ENCODE peak calls at places on chromosomes 11 and 22, in four cellular contexts. E is GM23338, H is hepatocyte, N is lung. F is an unnamed sample.

GRCh38 chr11:5663511-5663910 is 21.4 kb downstream of the TRIM5 start:
- DNase-seq in H (no peak), E (no peak), N (no peak), F (no peak)

GRCh38 chr11:21561589-21561988 is 631.3 kb upstream of the ANO5 start:
- DNase-seq in E (no peak), H (peak; percentile 26), N (no peak), F (peak; percentile 79)

GRCh38 chr11:95325777-95326258 is 94.8 kb upstream of the SESN3 start:
- DNase-seq in H (no peak), N (no peak), E (no peak), F (no peak)

GRCh38 chr11:75328426-75329277 is 22.8 kb downstream of the ARRB1 start:
- DNase-seq in E (peak; percentile 81), H (peak; percentile 90), N (peak; percentile 84), F (no peak)

GRCh38 chr11:67045314-67045713 is 11.3 kb upstream of the RHOD start:
- DNase-seq in E (no peak), N (no peak), H (no peak), F (peak; percentile 76)

GRCh38 chr11:109697140-109697843 is 275.3 kb downstream of the C11orf87 start:
- DNase-seq in E (peak; percentile 78), H (peak; percentile 69), N (no peak), F (peak; percentile 80)

GRCh38 chr11:71774603-71775222 is 58.3 kb upstream of the DEFB108B start:
- DNase-seq in E (no peak), H (no peak), N (no peak), F (no peak)

GRCh38 chr11:95832763-95833162 is 42.5 kb downstream of the CEP57 start:
- DNase-seq in N (no peak), H (peak; percentile 4), E (no peak), F (no peak)

GRCh38 chr11:85810871-85811611 is at the start of gene SYTL2:
- DNase-seq in H (peak; percentile 83), E (peak; percentile 86), N (peak; percentile 77), F (no peak)

GRCh38 chr22:39349506-39349966 is 255 bp upstream of the SYNGR1 start:
- DNase-seq in N (no peak), H (peak; percentile 81), E (peak; percentile 77), F (no peak)

GRCh38 chr11:12803086-12803826 is 129.0 kb downstream of the TEAD1 start:
- DNase-seq in H (no peak), E (no peak), N (no peak), F (no peak)

GRCh38 chr11:73240190-73240781 is 22.2 kb downstream of the P2RY2 start:
- DNase-seq in N (no peak), H (no peak), E (no peak), F (no peak)

GRCh38 chr11:111776398-111777093 is 10.4 kb upstream of the PPP2R1B start:
- DNase-seq in N (no peak), H (no peak), E (no peak), F (no peak)

GRCh38 chr11:116771935-116772334 is 852 bp downstream of the BUD13 start:
- DNase-seq in H (no peak), N (no peak), E (no peak), F (no peak)

GRCh38 chr22:45867906-45868555 is 108.9 kb downstream of the WNT7B start:
- DNase-seq in N (no peak), E (peak; percentile 42), H (no peak), F (no peak)

GRCh38 chr11:12723410-12724297 is 49.4 kb downstream of the TEAD1 start:
- DNase-seq in E (peak; percentile 85), N (peak; percentile 34), H (peak; percentile 69), F (peak; percentile 88)

GRCh38 chr22:47592791-47593190 is 830.3 kb downstream of the TBC1D22A start:
- DNase-seq in H (no peak), N (no peak), E (no peak), F (no peak)

GRCh38 chr22:46613606-46613997 is 6.6 kb upstream of the GRAMD4 start:
- DNase-seq in H (no peak), E (no peak), N (no peak), F (no peak)

GRCh38 chr22:40819741-40820140 is 595 bp upstream of the SLC25A17 start:
- DNase-seq in H (no peak), N (no peak), E (peak; percentile 8), F (no peak)

GRCh38 chr11:73325036-73325981 is 17.2 kb downstream of the ARHGEF17 start:
- DNase-seq in H (no peak), E (no peak), N (no peak), F (no peak)

GRCh38 chr11:61764606-61765260 is 12.3 kb downstream of the MYRF start:
- DNase-seq in N (no peak), H (peak; percentile 75), E (peak; percentile 66), F (no peak)

GRCh38 chr11:31816467-31817053 is 5.4 kb upstream of the PAX6 start:
- DNase-seq in N (no peak), H (peak; percentile 40), E (peak; percentile 60), F (no peak)

GRCh38 chr22:46963672-46964545 is 201.5 kb downstream of the TBC1D22A start:
- DNase-seq in H (no peak), E (no peak), N (no peak), F (no peak)

GRCh38 chr11:65305501-65306268 is 9.0 kb upstream of the CDC42EP2 start:
- DNase-seq in H (peak; percentile 82), E (no peak), N (no peak), F (no peak)

GRCh38 chr22:41915035-41915782 is at the start of gene SHISA8:
- DNase-seq in E (peak; percentile 73), N (no peak), H (peak; percentile 80), F (no peak)

GRCh38 chr11:1549355-1550330 is 22.4 kb downstream of the DUSP8 start:
- DNase-seq in H (no peak), N (no peak), E (no peak), F (no peak)

GRCh38 chr11:5639953-5640352 is 15.2 kb downstream of the TRIM34 start:
- DNase-seq in E (no peak), N (no peak), H (no peak), F (no peak)

GRCh38 chr22:42951093-42951710 is 63.7 kb downstream of the PACSIN2 start:
- DNase-seq in E (no peak), H (no peak), N (no peak), F (no peak)

GRCh38 chr11:113477321-113477720 is 2.1 kb upstream of the DRD2 start:
- DNase-seq in N (no peak), H (no peak), E (peak; percentile 57), F (no peak)

GRCh38 chr11:113256431-113257227 is 57.8 kb upstream of the TTC12 start:
- DNase-seq in N (no peak), E (no peak), H (no peak), F (peak; percentile 72)

GRCh38 chr11:134561348-134561720 is 149.3 kb upstream of the B3GAT1 start:
- DNase-seq in E (no peak), N (peak; percentile 14), H (no peak), F (no peak)

GRCh38 chr22:47232753-47233152 is 470.3 kb downstream of the TBC1D22A start:
- DNase-seq in E (no peak), N (peak; percentile 16), H (no peak), F (no peak)

GRCh38 chr11:96338910-96339703 is 3.9 kb downstream of the MAML2 start:
- DNase-seq in N (no peak), E (peak; percentile 36), H (no peak), F (peak; percentile 78)

GRCh38 chr22:43404673-43405385 is 7.0 kb upstream of the MPPED1 start:
- DNase-seq in N (no peak), H (no peak), E (no peak), F (peak; percentile 92)

GRCh38 chr11:14645247-14645912 is 1.8 kb downstream of the PDE3B start:
- DNase-seq in E (no peak), H (no peak), N (no peak), F (peak; percentile 13)

GRCh38 chr11:14643697-14644395 is at the start of gene PDE3B:
- DNase-seq in H (peak; percentile 92), N (peak; percentile 68), E (peak; percentile 91), F (no peak)

GRCh38 chr11:14642873-14643696 is 519 bp upstream of the PDE3B start:
- DNase-seq in H (no peak), N (no peak), E (peak; percentile 5), F (no peak)

GRCh38 chr11:14645985-14646900 is 2.6 kb downstream of the PDE3B start:
- DNase-seq in H (no peak), N (no peak), E (no peak), F (no peak)

GRCh38 chr11:14644396-14645246 is 1.0 kb downstream of the PDE3B start:
- DNase-seq in H (peak; percentile 21), N (no peak), E (peak; percentile 68), F (peak; percentile 11)
- TF ChIP-seq CTCF in H (no peak), N (no peak), E (no peak), F (no peak)

DNA sequence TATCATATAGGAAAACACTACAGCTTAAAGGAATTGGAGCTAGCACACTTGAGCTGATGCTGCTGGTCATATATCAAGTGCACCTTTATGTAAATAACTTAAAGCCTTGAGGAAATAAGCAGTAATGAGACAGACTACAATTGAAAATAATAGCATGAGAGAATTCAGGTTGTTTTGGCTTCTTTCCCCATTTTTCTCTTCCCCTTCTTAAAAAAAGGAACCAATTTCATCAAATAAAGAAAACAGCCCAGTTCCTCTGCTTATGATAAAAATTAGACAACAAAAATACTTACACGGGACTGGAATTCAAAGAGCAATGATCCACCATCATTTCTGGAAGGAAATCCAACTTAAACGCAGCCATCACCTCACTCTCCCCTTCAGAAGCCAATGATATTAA is 50.2 kb upstream of the RAPSN start:
- DNase-seq in E (no peak), H (no peak), N (no peak), F (no peak)
- H3K4me1 ChIP-seq in E (peaks cover 34% of the 10 kb centered on the region), H (peaks cover 6% of the 10 kb centered on the region), N (peaks cover 4% of the 10 kb centered on the region), F (no peaks in the 10 kb centered on the region)

DNA sequence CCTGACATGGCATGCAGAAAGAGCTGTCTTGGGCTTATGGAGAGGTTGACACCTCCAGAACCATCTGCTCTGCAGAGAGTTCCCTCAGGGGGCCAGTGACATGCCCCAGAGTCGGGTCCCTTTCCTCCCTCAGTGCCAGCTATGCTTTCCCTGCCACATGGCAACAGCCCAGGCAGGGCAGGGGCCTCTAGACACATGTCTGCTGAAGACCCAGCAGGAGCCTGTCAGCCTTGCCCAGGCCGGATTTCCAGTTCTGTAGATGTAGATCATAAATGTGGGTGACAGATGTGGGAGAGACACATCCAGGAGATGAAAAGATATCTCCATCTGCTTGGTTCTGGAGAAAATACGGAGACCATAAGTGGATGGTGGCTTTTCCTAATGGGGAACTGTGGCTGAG is 25.5 kb downstream of the NAV2 start:
- DNase-seq in H (no peak), N (no peak), E (no peak), F (no peak)
- H3K27ac ChIP-seq in H (no peak overlapping the region), N (no peak overlapping the region), E (no peak overlapping the region), F (no peak overlapping the region)

GRCh38 chr11:126840201-126840886 is 160.2 kb downstream of the KIRREL3 start:
- DNase-seq in N (no peak), H (no peak), E (no peak), F (no peak)

GRCh38 chr11:126843096-126843495 is 157.5 kb downstream of the KIRREL3 start:
- DNase-seq in E (no peak), N (no peak), H (no peak), F (no peak)

GRCh38 chr11:126839496-126839895 is 161.1 kb downstream of the KIRREL3 start:
- DNase-seq in E (no peak), N (no peak), H (no peak), F (no peak)

GRCh38 chr11:126840975-126841374 is 159.6 kb downstream of the KIRREL3 start:
- DNase-seq in H (no peak), N (no peak), E (no peak), F (no peak)

DNA sequence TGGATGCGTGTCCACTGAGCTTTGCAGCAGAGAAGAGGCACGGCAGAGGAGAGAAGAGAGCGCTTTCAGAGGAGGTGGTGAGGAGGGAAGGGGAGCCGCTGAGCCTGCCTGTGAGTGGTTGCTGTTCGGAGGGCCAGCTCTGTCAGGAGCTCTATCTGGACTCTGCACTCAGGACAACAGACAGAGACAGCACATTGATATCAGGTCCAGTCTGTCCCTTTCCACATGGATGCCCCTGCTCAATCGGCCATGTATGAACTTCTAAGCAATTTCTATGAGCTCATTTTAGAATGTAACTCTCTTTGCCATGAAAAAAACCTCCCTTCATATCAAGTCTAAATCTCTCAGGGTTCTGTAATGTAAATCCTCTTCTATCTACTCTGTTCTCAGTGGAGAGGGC is 158.5 kb downstream of the KIRREL3 start:
- DNase-seq in N (no peak), E (no peak), H (no peak), F (no peak)
- TF ChIP-seq CTCF in N (no peak), E (no peak), H (no peak), F (no peak)